ENCODE peak calls at places on chromosomes 12 and 14, in five cellular contexts. M, Q, H, N and A are unnamed samples.

GRCh38 chr14:103058209-103059055 is 1.1 kb upstream of the CDC42BPB start:
- DNase-seq in M (no peak), Q (no peak), H (no peak), N (no peak), A (no peak)

GRCh38 chr12:132286912-132287311 is 42.5 kb downstream of the GALNT9 start:
- DNase-seq in M (no peak), Q (no peak), H (no peak), N (no peak), A (no peak)

GRCh38 chr14:100680439-100681051 is 46.1 kb upstream of the DLK1 start:
- DNase-seq in M (no peak), Q (peak), H (no peak), N (peak), A (no peak)

GRCh38 chr12:46112364-46112763 is 122.0 kb upstream of the SCAF11 start:
- DNase-seq in M (no peak), Q (no peak), H (no peak), N (no peak), A (no peak)

GRCh38 chr12:2016862-2017723 is 12.8 kb upstream of the DCP1B start:
- DNase-seq in M (no peak), Q (no peak), H (no peak), N (no peak), A (no peak)

GRCh38 chr14:89573399-89573657 is 156.3 kb upstream of the FOXN3 start:
- DNase-seq in M (no peak), Q (no peak), H (no peak), N (no peak), A (no peak)

GRCh38 chr14:53715390-53715730 is 241.3 kb downstream of the BMP4 start:
- DNase-seq in M (peak), Q (no peak), H (no peak), N (peak), A (no peak)

GRCh38 chr14:61502459-61503093 is 181.2 kb downstream of the PRKCH start:
- DNase-seq in M (no peak), Q (no peak), H (no peak), N (no peak), A (no peak)

GRCh38 chr14:68898248-68899032 is 80.7 kb downstream of the ACTN1 start:
- DNase-seq in M (no peak), Q (no peak), H (no peak), N (no peak), A (no peak)

GRCh38 chr14:81400202-81400678 is at the start of gene STON2:
- DNase-seq in M (peak), Q (no peak), H (no peak), N (peak), A (peak)

GRCh38 chr14:93759781-93760307 is 28.4 kb downstream of the PRIMA1 start:
- DNase-seq in M (no peak), Q (peak), H (no peak), N (no peak), A (no peak)

GRCh38 chr14:98952595-98953325 is 319.2 kb downstream of the BCL11B start:
- DNase-seq in M (peak), Q (no peak), H (no peak), N (peak), A (no peak)

GRCh38 chr12:4975574-4975973 is 65.9 kb downstream of the KCNA1 start:
- DNase-seq in M (peak), Q (no peak), H (no peak), N (no peak), A (no peak)

GRCh38 chr12:30622509-30622908 is 73.2 kb downstream of the IPO8 start:
- DNase-seq in M (peak), Q (no peak), H (no peak), N (peak), A (no peak)

GRCh38 chr14:77206877-77207389 is 25.3 kb downstream of the TMEM63C start:
- DNase-seq in M (no peak), Q (no peak), H (no peak), N (no peak), A (no peak)

GRCh38 chr12:4285070-4285469 is 11.5 kb downstream of the CCND2 start:
- DNase-seq in M (no peak), Q (no peak), H (no peak), N (no peak), A (no peak)

GRCh38 chr12:70798016-70798768 is 122.3 kb downstream of the PTPRR start:
- DNase-seq in M (peak), Q (no peak), H (no peak), N (peak), A (no peak)

GRCh38 chr12:106246891-106247730 is 709 bp downstream of the CKAP4 start:
- DNase-seq in M (peak), Q (peak), H (no peak), N (peak), A (no peak)

GRCh38 chr12:77065361-77066204 is at the start of gene E2F7:
- DNase-seq in M (peak), Q (peak), H (peak), N (peak), A (peak)

GRCh38 chr12:77064891-77065360 is 443 bp downstream of the E2F7 start:
- DNase-seq in M (no peak), Q (no peak), H (no peak), N (no peak), A (no peak)

GRCh38 chr12:77060883-77061240 is 4.5 kb downstream of the E2F7 start:
- DNase-seq in M (no peak), Q (no peak), H (no peak), N (no peak), A (no peak)

GRCh38 chr12:77062396-77062795 is 3.0 kb downstream of the E2F7 start:
- DNase-seq in M (no peak), Q (no peak), H (no peak), N (no peak), A (no peak)

DNA sequence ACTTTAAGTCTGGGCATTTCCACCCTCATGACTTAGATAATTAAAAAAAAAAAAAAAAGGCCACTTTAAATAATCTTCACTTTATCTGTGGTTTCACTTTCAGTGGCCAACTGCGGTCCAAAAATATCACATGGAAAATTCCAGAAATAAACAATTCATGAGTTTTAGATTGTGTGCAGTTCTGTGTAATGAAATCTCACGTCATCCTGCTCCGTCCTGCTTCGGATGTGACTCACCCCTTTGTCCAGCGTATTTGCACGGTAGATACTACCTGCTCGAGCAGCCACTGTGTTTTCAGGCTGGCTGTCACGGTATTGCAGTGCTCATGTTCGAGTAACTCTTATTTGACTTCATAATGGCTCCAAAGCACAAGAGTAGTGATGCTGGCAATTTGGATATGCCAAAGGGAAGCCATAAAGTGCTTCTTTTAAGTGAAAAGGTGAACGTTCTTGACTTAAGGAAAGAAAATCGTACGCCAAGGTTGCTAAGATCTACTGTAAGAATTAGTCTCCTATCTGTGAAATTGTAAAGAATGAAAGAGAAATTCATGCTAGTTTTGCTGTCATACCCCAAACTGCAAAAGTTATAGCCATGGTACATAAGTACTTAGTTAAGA is 2.4 kb downstream of the E2F7 start:
- DNase-seq in M (peak), Q (no peak), H (no peak), N (peak), A (no peak)
- H3K4me3 ChIP-seq in M (peak), Q (no peak), H (peak), N (peak), A (no peak)

DNA sequence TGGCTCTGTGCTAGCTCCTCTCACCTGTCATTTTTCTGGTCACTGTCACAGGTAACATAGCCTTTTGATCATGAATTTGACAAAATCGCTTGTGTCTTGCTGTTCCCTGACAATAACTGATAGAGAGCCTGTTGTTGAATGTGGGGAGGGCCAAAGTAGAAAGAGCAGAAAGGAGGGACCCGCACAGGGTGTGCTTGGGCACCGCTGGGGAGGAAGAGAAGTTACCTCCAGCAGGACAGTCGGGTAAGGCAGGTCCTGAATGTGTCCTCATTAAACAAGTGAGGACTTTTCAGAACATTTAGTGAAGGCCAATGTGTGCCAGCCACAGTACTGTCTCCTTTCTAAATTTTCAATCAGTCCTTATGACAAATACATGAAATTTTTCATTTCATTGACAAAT is at the start of gene RNASE12:
- DNase-seq in M (no peak), Q (no peak), H (no peak), N (no peak), A (no peak)
- H3K4me3 ChIP-seq in M (no peak), Q (no peak), H (no peak), N (no peak), A (no peak)

GRCh38 chr12:120650249-120650690 is 9.8 kb downstream of the CABP1 start:
- DNase-seq in M (no peak), Q (no peak), H (no peak), N (no peak), A (no peak)

GRCh38 chr12:120651821-120652220 is 11.4 kb downstream of the CABP1 start:
- DNase-seq in M (peak), Q (no peak), H (no peak), N (peak), A (no peak)

GRCh38 chr12:120647375-120647755 is 6.9 kb downstream of the CABP1 start:
- DNase-seq in M (no peak), Q (no peak), H (no peak), N (no peak), A (no peak)

GRCh38 chr12:120652671-120653435 is 12.4 kb downstream of the CABP1 start:
- DNase-seq in M (no peak), Q (no peak), H (peak), N (no peak), A (no peak)

DNA sequence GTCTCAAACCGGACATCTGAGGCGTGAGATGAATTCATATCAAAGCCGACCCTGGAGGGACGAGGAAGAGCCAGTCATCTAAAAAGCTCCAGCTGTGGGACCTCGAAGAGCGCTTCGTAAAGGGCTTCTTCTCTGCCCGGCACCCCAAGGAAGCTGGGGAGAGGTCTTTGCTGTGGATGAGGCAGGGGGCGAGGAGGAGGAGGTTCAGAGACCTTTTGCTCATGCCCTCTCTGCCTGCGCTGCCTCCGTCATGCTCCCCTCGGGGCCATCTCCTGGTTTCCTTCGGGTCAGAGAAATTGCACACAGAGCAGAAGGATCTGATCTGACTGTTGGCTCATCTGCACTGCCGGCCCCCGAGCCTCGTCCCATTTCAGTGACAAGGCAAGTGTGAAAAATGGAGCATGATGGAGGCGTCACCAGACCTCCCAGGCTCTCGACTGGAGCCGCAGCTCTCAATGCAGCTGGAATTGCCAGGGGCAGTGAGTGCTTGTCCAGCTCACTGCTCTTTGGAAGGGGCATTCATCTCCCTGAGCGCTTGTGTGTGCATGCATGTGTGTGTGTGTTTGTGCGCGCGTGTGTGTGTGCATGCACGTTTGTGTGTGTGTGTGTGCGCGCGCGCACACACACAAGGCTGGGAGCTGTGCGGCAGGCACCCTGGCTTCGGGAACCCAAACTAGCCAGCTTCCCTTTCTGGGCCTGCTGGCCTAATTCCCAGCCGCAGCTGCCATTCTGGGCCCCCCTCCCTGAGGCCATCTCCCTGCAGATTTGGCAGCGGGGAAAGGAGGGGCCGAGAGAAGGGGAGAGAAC is 9.2 kb downstream of the CABP1 start:
- DNase-seq in M (no peak), Q (no peak), H (no peak), N (no peak), A (no peak)
- H3K4me3 ChIP-seq in M (peak), Q (peak), H (peak), N (peak), A (no peak)

GRCh38 chr12:116318738-116319050 is 41.2 kb upstream of the MED13L start:
- DNase-seq in M (peak), Q (no peak), H (no peak), N (peak), A (no peak)

GRCh38 chr12:116320839-116321238 is 43.3 kb upstream of the MED13L start:
- DNase-seq in M (peak), Q (no peak), H (peak), N (no peak), A (no peak)

GRCh38 chr12:116317986-116318737 is 40.7 kb upstream of the MED13L start:
- DNase-seq in M (no peak), Q (peak), H (no peak), N (no peak), A (no peak)

GRCh38 chr12:116319851-116320621 is 42.5 kb upstream of the MED13L start:
- DNase-seq in M (peak), Q (peak), H (peak), N (peak), A (no peak)

DNA sequence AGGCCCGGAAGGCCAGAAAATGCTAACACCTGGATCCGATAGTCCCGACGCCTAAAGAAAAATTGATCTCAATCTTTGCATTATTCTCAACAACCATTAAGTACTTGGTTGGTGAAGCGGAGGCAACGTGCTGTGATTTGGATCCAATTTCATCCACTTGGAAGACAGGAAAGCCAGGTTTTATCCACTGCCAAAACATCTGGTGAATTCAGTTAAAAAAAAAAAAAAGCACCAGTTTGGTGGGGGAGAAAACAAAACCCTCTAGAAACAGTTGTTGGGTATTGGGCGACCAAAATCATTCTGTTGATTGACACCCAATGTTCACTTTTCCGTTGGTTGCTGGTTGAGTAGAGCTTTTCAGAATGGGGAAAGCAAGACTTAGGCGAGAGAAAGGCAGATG is 41.8 kb upstream of the MED13L start:
- DNase-seq in M (peak), Q (no peak), H (no peak), N (peak), A (no peak)
- H3K4me3 ChIP-seq in M (peak), Q (no peak), H (peak), N (no peak), A (no peak)

GRCh38 chr12:120231316-120232011 is 30.6 kb upstream of the RPLP0 start:
- DNase-seq in M (peak), Q (no peak), H (peak), N (peak), A (peak)

GRCh38 chr12:120229583-120230325 is 28.8 kb upstream of the RPLP0 start:
- DNase-seq in M (peak), Q (no peak), H (no peak), N (peak), A (no peak)

GRCh38 chr12:120230326-120230973 is 29.5 kb upstream of the RPLP0 start:
- DNase-seq in M (peak), Q (peak), H (no peak), N (peak), A (no peak)

GRCh38 chr12:120229071-120229582 is 28.2 kb upstream of the RPLP0 start:
- DNase-seq in M (no peak), Q (no peak), H (no peak), N (no peak), A (no peak)

GRCh38 chr12:120230974-120231315 is 30.0 kb upstream of the RPLP0 start:
- DNase-seq in M (no peak), Q (no peak), H (no peak), N (no peak), A (no peak)
- H3K4me3 ChIP-seq in M (peak), Q (no peak), H (peak), N (peak), A (no peak)

GRCh38 chr12:57753938-57754337 is 965 bp upstream of the MARCHF9 start:
- DNase-seq in M (no peak), Q (no peak), H (no peak), N (no peak), A (no peak)

GRCh38 chr12:57750561-57751431 is 1.3 kb downstream of the CDK4 start:
- DNase-seq in M (no peak), Q (no peak), H (no peak), N (no peak), A (no peak)

GRCh38 chr12:57751432-57751787 is 700 bp downstream of the CDK4 start:
- DNase-seq in M (no peak), Q (peak), H (no peak), N (no peak), A (no peak)

GRCh38 chr12:57751788-57752667 is at the start of gene CDK4:
- DNase-seq in M (peak), Q (peak), H (peak), N (peak), A (peak)

GRCh38 chr12:57752668-57753000 is 524 bp upstream of the CDK4 start:
- DNase-seq in M (no peak), Q (no peak), H (no peak), N (no peak), A (no peak)
- H3K4me3 ChIP-seq in M (peak), Q (peak), H (peak), N (peak), A (peak)

GRCh38 chr12:55931317-55931779 is 386 bp downstream of the DGKA start:
- DNase-seq in M (no peak), Q (peak), H (no peak), N (no peak), A (no peak)
- H3K4me3 ChIP-seq in M (peak), Q (peak), H (peak), N (peak), A (peak)

GRCh38 chr12:124519741-124520140 is 47.7 kb downstream of the NCOR2 start:
- DNase-seq in M (no peak), Q (no peak), H (no peak), N (no peak), A (no peak)
- H3K4me3 ChIP-seq in M (no peak), Q (no peak), H (peak), N (no peak), A (no peak)